ENCODE peak calls at places on chromosomes 13 and 19, in eight cellular contexts. B is psoas muscle; P is activated CD4-positive, alpha-beta T cell treated with anti-CD3 and anti-CD28 coated beads for 1 hour; Y is progenitor cell of endocrine pancreas; K is astrocyte of the spinal cord; W is activated CD4-positive, CD25-positive, alpha-beta regulatory T cell treated with anti-CD3 and anti-CD28 coated beads, Interleukin-2, amount 50 U/mL, for 16 hours; I is stimulated activated CD8-positive, alpha-beta memory T cell treated with anti-CD3 and anti-CD28 coated beads, Interleukin-2, amount 100 ng/mL, for 1 hour; U is naive B cell. L is an unnamed sample.

GRCh38 chr13:99398916-99399622 is 91.9 kb upstream of the GPR183 start:
- DNase-seq in B (no peak), P (no peak), Y (no peak), K (no peak), W (no peak), I (no peak), U (no peak), L (no peak)

GRCh38 chr13:103291693-103292572 is 225.7 kb upstream of the SLC10A2 start:
- DNase-seq in B (no peak), P (no peak), Y (no peak), K (peak; percentile 29), W (no peak), I (no peak), U (no peak), L (no peak)

GRCh38 chr13:78978381-78978998 is 319.5 kb upstream of the OBI1 start:
- DNase-seq in B (no peak), P (no peak), Y (no peak), K (peak; percentile 64), W (no peak), I (no peak), U (peak; percentile 29), L (no peak)

GRCh38 chr19:29285878-29286277 is 72.9 kb upstream of the UQCRFS1 start:
- DNase-seq in B (no peak), P (no peak), Y (no peak), K (no peak), W (no peak), I (no peak), U (no peak), L (no peak)

GRCh38 chr13:46614582-46614981 is 61.6 kb downstream of the LRCH1 start:
- DNase-seq in B (no peak), P (no peak), Y (no peak), K (peak; percentile 67), W (no peak), I (no peak), U (no peak), L (no peak)

GRCh38 chr13:112688560-112689497 is 1.0 kb upstream of the ATP11A start:
- DNase-seq in B (no peak), P (peak; percentile 20), Y (no peak), K (peak; percentile 2), W (no peak), I (no peak), U (no peak), L (no peak)

GRCh38 chr19:27966390-27966816 is 1246.5 kb downstream of the UQCRFS1 start:
- DNase-seq in B (no peak), P (no peak), Y (no peak), K (peak; percentile 14), W (no peak), I (no peak), U (no peak), L (no peak)

GRCh38 chr13:30572859-30573275 is 44.9 kb upstream of the USPL1 start:
- DNase-seq in B (no peak), P (no peak), Y (no peak), K (peak; percentile 80), W (no peak), I (no peak), U (peak; percentile 31), L (no peak)

GRCh38 chr19:39199025-39199424 is 2.3 kb downstream of the NCCRP1 start:
- DNase-seq in B (no peak), P (no peak), Y (no peak), K (peak; percentile 17), W (no peak), I (no peak), U (no peak), L (no peak)

GRCh38 chr13:73842621-73843020 is 291.6 kb downstream of the KLF12 start:
- DNase-seq in B (no peak), P (no peak), Y (no peak), K (no peak), W (no peak), I (no peak), U (no peak), L (no peak)

GRCh38 chr19:33679696-33680095 is 57.9 kb downstream of the CHST8 start:
- DNase-seq in B (no peak), P (no peak), Y (no peak), K (no peak), W (no peak), I (no peak), U (no peak), L (no peak)

GRCh38 chr13:110311721-110312668 is 4.9 kb downstream of the COL4A2 start:
- DNase-seq in B (no peak), P (no peak), Y (no peak), K (no peak), W (no peak), I (no peak), U (no peak), L (no peak)

GRCh38 chr19:9847087-9847671 is 12.1 kb downstream of the PIN1 start:
- DNase-seq in B (peak; percentile 67), P (peak; percentile 31), Y (no peak), K (peak; percentile 88), W (no peak), I (no peak), U (no peak), L (peak; percentile 90)

GRCh38 chr13:24911135-24911524 is 147.2 kb downstream of the RNF17 start:
- DNase-seq in B (no peak), P (no peak), Y (no peak), K (peak; percentile 52), W (no peak), I (no peak), U (no peak), L (no peak)

GRCh38 chr13:20519887-20520286 is 5.8 kb downstream of the CRYL1 start:
- DNase-seq in B (no peak), P (no peak), Y (no peak), K (no peak), W (no peak), I (no peak), U (no peak), L (no peak)

GRCh38 chr19:38326591-38326990 is 6.9 kb downstream of the KCNK6 start:
- DNase-seq in B (no peak), P (no peak), Y (no peak), K (no peak), W (no peak), I (no peak), U (no peak), L (no peak)

GRCh38 chr19:11064831-11065303 is 24.4 kb upstream of the LDLR start:
- DNase-seq in B (no peak), P (no peak), Y (no peak), K (peak; percentile 23), W (no peak), I (no peak), U (no peak), L (no peak)

GRCh38 chr19:31096047-31096446 is 253.2 kb downstream of the TSHZ3 start:
- DNase-seq in B (no peak), P (no peak), Y (no peak), K (no peak), W (no peak), I (no peak), U (no peak), L (no peak)

GRCh38 chr19:5096536-5096935 is 127.6 kb downstream of the KDM4B start:
- DNase-seq in B (no peak), P (no peak), Y (no peak), K (no peak), W (no peak), I (no peak), U (no peak), L (no peak)

GRCh38 chr19:50723069-50723468 is at the start of gene CLEC11A:
- DNase-seq in B (peak; percentile 74), P (no peak), Y (no peak), K (peak; percentile 41), W (no peak), I (no peak), U (no peak), L (no peak)

GRCh38 chr13:22897571-22898314 is 283.0 kb upstream of the SGCG start:
- DNase-seq in B (no peak), P (no peak), Y (no peak), K (no peak), W (no peak), I (no peak), U (no peak), L (no peak)

GRCh38 chr19:50328257-50329145 is 676 bp downstream of the KCNC3 start:
- DNase-seq in B (no peak), P (no peak), Y (no peak), K (no peak), W (no peak), I (no peak), U (no peak), L (no peak)